ENCODE peak calls at places on chromosomes 11 and 22, in eight cellular contexts. C is neural crest cell, U is GM13977, N is nephron progenitor cell, F is AG10803, Y is ovary, A is AG09309, L is lung. P is an unnamed sample.

GRCh38 chr11:16169541-16169940 is 186.8 kb downstream of the SOX6 start:
- DNase-seq in U (no peak), N (no peak), L (no peak), C (no peak), F (peak; percentile 73), A (no peak), Y (no peak), P (no peak)

GRCh38 chr11:130427581-130428211 is 713 bp downstream of the ADAMTS8 start:
- DNase-seq in F (no peak), N (peak; percentile 62), U (no peak), L (no peak), A (no peak), C (peak; percentile 43), Y (no peak), P (peak; percentile 16)

GRCh38 chr11:77091146-77091940 is 11.3 kb upstream of the OMP start:
- DNase-seq in L (peak; percentile 76), F (peak; percentile 69), Y (peak; percentile 70), U (peak; percentile 94), A (no peak), C (peak; percentile 71), N (peak; percentile 84), P (peak; percentile 66)

GRCh38 chr22:44567846-44568493 is 69.9 kb upstream of the RTL6 start:
- DNase-seq in Y (peak; percentile 10), L (no peak), A (no peak), U (no peak), N (peak; percentile 45), C (no peak), F (peak; percentile 45), P (no peak)

GRCh38 chr11:20251496-20251895 is 91.2 kb upstream of the DBX1 start:
- DNase-seq in A (no peak), C (no peak), L (no peak), N (no peak), F (no peak), Y (no peak), U (no peak), P (no peak)

GRCh38 chr11:62449451-62449851 is 30.6 kb downstream of the SCGB1A1 start:
- DNase-seq in A (no peak), N (no peak), C (no peak), U (no peak), Y (no peak), F (no peak), L (no peak), P (no peak)

GRCh38 chr11:130047141-130047540 is 22.6 kb upstream of the APLP2 start:
- DNase-seq in A (no peak), N (no peak), U (no peak), L (no peak), Y (no peak), F (no peak), C (no peak), P (no peak)

GRCh38 chr11:124899376-124900145 is 1.9 kb upstream of the ROBO4 start:
- DNase-seq in C (no peak), N (no peak), U (no peak), F (no peak), Y (no peak), L (no peak), A (no peak), P (no peak)

GRCh38 chr22:43853328-43853931 is 8.9 kb downstream of the SULT4A1 start:
- DNase-seq in U (no peak), A (no peak), F (no peak), N (no peak), L (no peak), C (no peak), Y (no peak), P (no peak)

GRCh38 chr22:20648306-20648903 is 125.5 kb upstream of the SERPIND1 start:
- DNase-seq in U (no peak), F (no peak), A (no peak), Y (no peak), N (no peak), C (no peak), L (peak; percentile 24), P (no peak)

GRCh38 chr11:126277780-126278179 is 5.1 kb upstream of the TIRAP start:
- DNase-seq in U (no peak), C (no peak), Y (no peak), L (no peak), A (no peak), N (no peak), F (no peak), P (peak; percentile 24)

GRCh38 chr11:4183410-4184057 is 88.9 kb downstream of the RRM1 start:
- DNase-seq in N (no peak), C (no peak), F (no peak), U (no peak), Y (no peak), A (no peak), L (no peak), P (no peak)

GRCh38 chr11:62805991-62806441 is 776 bp upstream of the NXF1 start:
- DNase-seq in U (peak; percentile 55), L (no peak), C (no peak), F (no peak), A (no peak), Y (no peak), N (no peak), P (no peak)

GRCh38 chr11:16382638-16383380 is 26.5 kb upstream of the SOX6 start:
- DNase-seq in F (peak; percentile 33), L (no peak), U (no peak), Y (no peak), A (no peak), N (no peak), C (no peak), P (no peak)

GRCh38 chr11:81915045-81915444 is 818.6 kb downstream of the FAM181B start:
- DNase-seq in A (no peak), U (no peak), Y (no peak), N (no peak), C (no peak), F (no peak), L (no peak), P (no peak)

GRCh38 chr11:43585877-43586608 is 94.5 kb upstream of the HSD17B12 start:
- DNase-seq in N (no peak), F (no peak), U (no peak), L (no peak), C (no peak), A (no peak), Y (no peak), P (no peak)

GRCh38 chr11:15627560-15627959 is 512.8 kb downstream of the INSC start:
- DNase-seq in U (no peak), A (no peak), N (no peak), Y (no peak), F (peak; percentile 8), C (no peak), L (no peak), P (no peak)

DNA sequence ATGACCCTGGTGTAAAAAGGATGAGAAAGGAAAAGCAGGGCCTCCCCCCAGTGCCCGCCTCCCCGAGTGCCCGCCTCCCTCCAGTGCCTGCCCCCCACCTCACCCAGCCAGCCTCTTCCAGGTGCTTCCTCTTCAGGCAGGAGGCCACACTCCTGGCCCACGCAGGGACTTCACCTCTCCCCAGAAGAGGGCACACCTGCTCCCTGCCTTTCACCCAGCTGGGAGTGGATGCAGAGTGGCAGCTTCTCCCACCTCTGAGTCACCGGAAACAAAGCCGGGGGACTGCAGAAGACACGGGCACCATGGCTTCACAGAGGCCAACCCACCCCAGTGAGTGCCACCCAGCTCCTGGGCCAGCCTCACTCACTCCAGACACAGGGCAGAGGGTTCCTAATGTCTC is 16.1 kb downstream of the CPT1A start:
- DNase-seq in U (no peak), C (no peak), L (no peak), A (no peak), Y (no peak), F (no peak), N (no peak), P (no peak)
- TF ChIP-seq CTCF in U (peak; percentile 39), C (no peak), L (no peak), A (peak; percentile 8), Y (no peak), F (no peak), N (no peak), P (peak; percentile 25)

GRCh38 chr11:117226388-117227385 is 5.2 kb downstream of the PCSK7 start:
- DNase-seq in F (peak; percentile 78), Y (no peak), U (peak; percentile 79), L (no peak), C (peak; percentile 38), A (peak; percentile 46), N (peak; percentile 53), P (no peak)
- TF ChIP-seq CTCF in F (peak; percentile 87), Y (peak; percentile 84), U (peak; percentile 80), L (peak; percentile 80), C (peak; percentile 88), A (peak; percentile 78), N (peak; percentile 75), P (peak; percentile 84)

DNA sequence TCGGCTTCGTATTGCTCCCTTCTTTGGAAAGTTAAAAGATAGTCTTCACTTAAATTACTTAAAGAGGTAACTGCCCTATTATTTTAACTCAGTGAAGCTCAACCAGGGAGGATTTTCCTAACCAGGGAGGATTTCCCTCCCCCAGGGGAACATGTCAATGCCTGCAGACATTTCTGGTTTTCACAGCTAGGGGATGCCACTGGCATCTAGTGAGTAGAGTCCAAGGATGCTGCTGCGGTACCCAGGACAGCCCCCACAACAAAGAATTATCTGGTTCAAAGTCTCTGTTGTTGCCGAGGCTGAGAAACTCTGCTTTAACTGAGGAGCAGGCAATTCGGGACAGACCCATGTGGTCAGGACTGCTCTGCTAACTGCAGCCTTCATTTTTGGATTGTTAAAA is 82.2 kb downstream of the DEPDC5 start:
- DNase-seq in U (no peak), L (no peak), C (no peak), F (no peak), A (no peak), Y (no peak), N (no peak), P (no peak)
- TF ChIP-seq CTCF in U (peak; percentile 7), L (no peak), C (no peak), F (no peak), A (no peak), Y (no peak), N (no peak), P (no peak)

GRCh38 chr11:73761403-73761945 is 600 bp upstream of the RAB6A start:
- DNase-seq in A (no peak), C (no peak), N (no peak), U (no peak), F (no peak), L (no peak), Y (no peak), P (no peak)

GRCh38 chr11:73758451-73758850 is 2.4 kb downstream of the RAB6A start:
- DNase-seq in C (no peak), L (no peak), U (no peak), F (no peak), N (no peak), Y (no peak), A (no peak), P (no peak)

GRCh38 chr11:73760680-73761402 is at the start of gene RAB6A:
- DNase-seq in Y (peak; percentile 100), F (peak; percentile 100), L (peak; percentile 100), C (peak; percentile 98), N (peak; percentile 99), U (peak; percentile 98), A (peak; percentile 99), P (peak; percentile 99)

GRCh38 chr11:73760066-73760679 is 701 bp downstream of the RAB6A start:
- DNase-seq in N (peak; percentile 44), L (peak; percentile 63), A (no peak), F (peak; percentile 30), U (peak; percentile 34), Y (peak; percentile 48), C (peak; percentile 34), P (peak; percentile 12)

DNA sequence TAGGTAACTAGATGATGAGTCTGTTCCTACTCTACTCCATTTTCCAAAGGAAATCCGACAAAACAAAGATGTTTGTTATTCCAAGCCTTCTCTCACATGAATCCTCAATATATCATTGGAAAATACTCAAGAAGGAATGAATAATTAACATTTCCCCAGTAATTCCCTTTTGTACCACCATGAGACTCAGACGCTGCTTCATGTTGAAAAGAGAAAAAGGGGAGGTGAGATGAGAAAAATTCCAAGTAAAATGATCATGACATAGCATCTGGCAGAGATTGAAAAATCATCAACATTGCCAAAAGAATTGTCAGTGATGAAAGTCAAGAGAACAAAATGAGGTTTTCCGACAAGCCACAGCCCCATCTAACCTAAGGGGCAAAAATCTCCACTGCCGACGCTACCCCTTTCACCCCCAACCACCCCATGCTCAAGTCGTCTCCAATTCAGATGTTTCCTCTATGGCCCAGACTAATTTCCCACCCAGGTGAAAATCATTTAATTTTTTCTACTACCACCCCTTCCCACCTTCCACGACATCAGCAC is 1.3 kb downstream of the RAB6A start:
- DNase-seq in Y (no peak), L (no peak), N (no peak), A (no peak), U (no peak), F (peak; percentile 44), C (no peak), P (no peak)
- TF ChIP-seq CTCF in Y (peak; percentile 9), L (no peak), N (no peak), A (peak; percentile 41), U (no peak), F (peak; percentile 41), C (peak; percentile 41), P (peak; percentile 30)